ENCODE peak calls at places on chromosome 16, in nine cellular contexts. One of them, this sample, is unnamed.

GRCh38 chr16:72894291-72895151 is 153.4 kb downstream of the ZFHX3 start:
- DNase-seq in NB4: no peak
- DNase-seq in PC-3: no peak
- DNase-seq in fibroblast of lung: no peak
- DNase-seq in cardiac muscle cell: peak
- DNase-seq in bronchial epithelial cell: no peak
- DNase-seq in fibroblast of pulmonary artery: peak
- DNase-seq in mucosa of descending colon: no peak
- DNase-seq in HFF-Myc: no peak
- DNase-seq in this sample: no peak

GRCh38 chr16:74650966-74651567 is 15.6 kb downstream of the RFWD3 start:
- DNase-seq in PC-3: peak
- DNase-seq in HFF-Myc: no peak
- DNase-seq in cardiac muscle cell: peak
- DNase-seq in fibroblast of pulmonary artery: peak
- DNase-seq in bronchial epithelial cell: no peak
- DNase-seq in mucosa of descending colon: no peak
- DNase-seq in NB4: peak
- DNase-seq in fibroblast of lung: peak
- DNase-seq in this sample: no peak

GRCh38 chr16:1466968-1467521 is 7.8 kb downstream of the CLCN7 start:
- DNase-seq in HFF-Myc: no peak
- DNase-seq in NB4: no peak
- DNase-seq in cardiac muscle cell: no peak
- DNase-seq in bronchial epithelial cell: no peak
- DNase-seq in PC-3: peak
- DNase-seq in fibroblast of pulmonary artery: no peak
- DNase-seq in mucosa of descending colon: peak
- DNase-seq in fibroblast of lung: no peak
- DNase-seq in this sample: no peak

GRCh38 chr16:24986512-24987303 is 28.5 kb downstream of the ARHGAP17 start:
- DNase-seq in PC-3: peak
- DNase-seq in fibroblast of pulmonary artery: peak
- DNase-seq in mucosa of descending colon: no peak
- DNase-seq in bronchial epithelial cell: peak
- DNase-seq in fibroblast of lung: peak
- DNase-seq in cardiac muscle cell: peak
- DNase-seq in HFF-Myc: no peak
- DNase-seq in NB4: peak
- DNase-seq in this sample: peak

GRCh38 chr16:55566432-55567175 is at the start of gene CAPNS2:
- DNase-seq in fibroblast of lung: no peak
- DNase-seq in HFF-Myc: no peak
- DNase-seq in PC-3: no peak
- DNase-seq in bronchial epithelial cell: peak
- DNase-seq in NB4: peak
- DNase-seq in mucosa of descending colon: no peak
- DNase-seq in fibroblast of pulmonary artery: no peak
- DNase-seq in cardiac muscle cell: no peak
- DNase-seq in this sample: no peak

GRCh38 chr16:76474048-76474447 is 196.8 kb downstream of the CNTNAP4 start:
- DNase-seq in NB4: no peak
- DNase-seq in PC-3: no peak
- DNase-seq in HFF-Myc: no peak
- DNase-seq in fibroblast of pulmonary artery: no peak
- DNase-seq in bronchial epithelial cell: no peak
- DNase-seq in cardiac muscle cell: no peak
- DNase-seq in mucosa of descending colon: no peak
- DNase-seq in fibroblast of lung: no peak
- DNase-seq in this sample: no peak

GRCh38 chr16:6947291-6947690 is 385.4 kb upstream of the RBFOX1 start:
- DNase-seq in HFF-Myc: no peak
- DNase-seq in fibroblast of pulmonary artery: no peak
- DNase-seq in mucosa of descending colon: no peak
- DNase-seq in cardiac muscle cell: no peak
- DNase-seq in PC-3: no peak
- DNase-seq in fibroblast of lung: no peak
- DNase-seq in bronchial epithelial cell: no peak
- DNase-seq in NB4: no peak
- DNase-seq in this sample: no peak

GRCh38 chr16:46673320-46674013 is 15.5 kb downstream of the VPS35 start:
- DNase-seq in fibroblast of lung: peak
- DNase-seq in bronchial epithelial cell: peak
- DNase-seq in cardiac muscle cell: peak
- DNase-seq in PC-3: peak
- DNase-seq in mucosa of descending colon: no peak
- DNase-seq in fibroblast of pulmonary artery: peak
- DNase-seq in NB4: peak
- DNase-seq in HFF-Myc: no peak
- DNase-seq in this sample: no peak

GRCh38 chr16:22979038-22979437 is 165.1 kb downstream of the HS3ST2 start:
- DNase-seq in fibroblast of pulmonary artery: no peak
- DNase-seq in mucosa of descending colon: no peak
- DNase-seq in NB4: no peak
- DNase-seq in cardiac muscle cell: no peak
- DNase-seq in HFF-Myc: no peak
- DNase-seq in bronchial epithelial cell: no peak
- DNase-seq in fibroblast of lung: no peak
- DNase-seq in PC-3: no peak
- DNase-seq in this sample: no peak

GRCh38 chr16:13793788-13794461 is 126.0 kb upstream of the ERCC4 start:
- DNase-seq in bronchial epithelial cell: no peak
- DNase-seq in PC-3: no peak
- DNase-seq in fibroblast of pulmonary artery: no peak
- DNase-seq in mucosa of descending colon: no peak
- DNase-seq in cardiac muscle cell: no peak
- DNase-seq in fibroblast of lung: no peak
- DNase-seq in NB4: no peak
- DNase-seq in HFF-Myc: no peak
- DNase-seq in this sample: no peak

GRCh38 chr16:74568961-74569631 is 37.8 kb downstream of the GLG1 start:
- DNase-seq in NB4: no peak
- DNase-seq in fibroblast of lung: peak
- DNase-seq in PC-3: no peak
- DNase-seq in bronchial epithelial cell: peak
- DNase-seq in fibroblast of pulmonary artery: no peak
- DNase-seq in cardiac muscle cell: peak
- DNase-seq in HFF-Myc: no peak
- DNase-seq in mucosa of descending colon: no peak
- DNase-seq in this sample: peak

GRCh38 chr16:66278111-66278531 is 88.4 kb upstream of the CDH5 start:
- DNase-seq in fibroblast of lung: no peak
- DNase-seq in bronchial epithelial cell: peak
- DNase-seq in PC-3: peak
- DNase-seq in cardiac muscle cell: no peak
- DNase-seq in NB4: no peak
- DNase-seq in fibroblast of pulmonary artery: no peak
- DNase-seq in mucosa of descending colon: no peak
- DNase-seq in HFF-Myc: no peak
- DNase-seq in this sample: no peak

GRCh38 chr16:49463529-49463928 is 89.9 kb downstream of the C16orf78 start:
- DNase-seq in PC-3: no peak
- DNase-seq in NB4: peak
- DNase-seq in fibroblast of pulmonary artery: no peak
- DNase-seq in HFF-Myc: no peak
- DNase-seq in cardiac muscle cell: no peak
- DNase-seq in mucosa of descending colon: no peak
- DNase-seq in bronchial epithelial cell: no peak
- DNase-seq in fibroblast of lung: no peak
- DNase-seq in this sample: no peak

GRCh38 chr16:49465661-49466528 is 92.3 kb downstream of the C16orf78 start:
- DNase-seq in mucosa of descending colon: no peak
- DNase-seq in PC-3: no peak
- DNase-seq in fibroblast of lung: no peak
- DNase-seq in HFF-Myc: no peak
- DNase-seq in bronchial epithelial cell: no peak
- DNase-seq in NB4: no peak
- DNase-seq in cardiac muscle cell: no peak
- DNase-seq in fibroblast of pulmonary artery: no peak
- DNase-seq in this sample: no peak

GRCh38 chr16:49464093-49464492 is 90.5 kb downstream of the C16orf78 start:
- DNase-seq in fibroblast of pulmonary artery: no peak
- DNase-seq in HFF-Myc: no peak
- DNase-seq in bronchial epithelial cell: no peak
- DNase-seq in fibroblast of lung: no peak
- DNase-seq in PC-3: no peak
- DNase-seq in cardiac muscle cell: no peak
- DNase-seq in NB4: no peak
- DNase-seq in mucosa of descending colon: no peak
- DNase-seq in this sample: no peak

GRCh38 chr16:49466529-49466831 is 92.9 kb downstream of the C16orf78 start:
- DNase-seq in PC-3: no peak
- DNase-seq in mucosa of descending colon: no peak
- DNase-seq in fibroblast of pulmonary artery: no peak
- DNase-seq in NB4: no peak
- DNase-seq in fibroblast of lung: no peak
- DNase-seq in cardiac muscle cell: no peak
- DNase-seq in bronchial epithelial cell: no peak
- DNase-seq in HFF-Myc: no peak
- DNase-seq in this sample: no peak

GRCh38 chr16:49464877-49465504 is 91.4 kb downstream of the C16orf78 start:
- DNase-seq in HFF-Myc: no peak
- DNase-seq in fibroblast of lung: no peak
- DNase-seq in fibroblast of pulmonary artery: no peak
- DNase-seq in NB4: no peak
- DNase-seq in mucosa of descending colon: no peak
- DNase-seq in cardiac muscle cell: no peak
- DNase-seq in bronchial epithelial cell: no peak
- DNase-seq in PC-3: no peak
- DNase-seq in this sample: no peak
- TF ChIP-seq CTCF in HFF-Myc: peak
- TF ChIP-seq CTCF in fibroblast of lung: no peak
- TF ChIP-seq CTCF in fibroblast of pulmonary artery: no peak
- TF ChIP-seq CTCF in NB4: peak
- TF ChIP-seq CTCF in mucosa of descending colon: peak
- TF ChIP-seq CTCF in cardiac muscle cell: peak
- TF ChIP-seq CTCF in bronchial epithelial cell: no peak
- TF ChIP-seq CTCF in PC-3: peak
- TF ChIP-seq CTCF in this sample: peak

DNA sequence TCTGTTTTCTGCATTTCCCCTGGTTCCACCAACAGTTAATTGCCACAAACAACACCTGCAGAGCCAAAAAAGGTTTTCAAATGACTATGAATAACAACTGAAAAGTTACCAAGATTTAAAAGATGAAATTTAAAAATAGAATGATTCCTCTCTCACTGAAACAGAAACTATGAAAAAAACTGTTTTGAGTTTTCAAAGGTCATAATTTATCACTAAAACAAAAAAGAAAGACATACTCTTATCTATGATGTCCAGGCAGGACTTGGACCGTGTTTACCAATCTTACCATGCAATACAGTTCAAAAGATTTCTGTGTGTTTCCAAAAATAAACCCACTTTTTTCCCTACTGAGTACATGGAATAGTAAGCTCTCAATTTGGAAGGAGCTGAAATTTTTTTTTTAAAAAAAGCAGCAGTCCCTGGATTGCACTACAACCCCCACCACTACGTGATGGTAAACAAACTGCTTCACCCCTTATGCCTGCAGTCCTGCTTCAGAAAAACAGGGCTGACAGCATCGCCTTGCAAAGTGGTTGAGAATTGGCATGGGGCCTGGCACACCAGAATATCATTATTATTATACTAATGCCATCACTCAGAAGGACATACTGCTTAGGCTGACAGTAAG is 8.5 kb downstream of the TXNDC11 start:
- DNase-seq in fibroblast of pulmonary artery: no peak
- DNase-seq in PC-3: no peak
- DNase-seq in fibroblast of lung: no peak
- DNase-seq in bronchial epithelial cell: no peak
- DNase-seq in HFF-Myc: no peak
- DNase-seq in NB4: no peak
- DNase-seq in mucosa of descending colon: no peak
- DNase-seq in cardiac muscle cell: no peak
- DNase-seq in this sample: no peak
- H3K4me3 ChIP-seq in fibroblast of pulmonary artery: no peak
- H3K4me3 ChIP-seq in PC-3: no peak
- H3K4me3 ChIP-seq in fibroblast of lung: no peak
- H3K4me3 ChIP-seq in bronchial epithelial cell: no peak
- H3K4me3 ChIP-seq in HFF-Myc: no peak
- H3K4me3 ChIP-seq in NB4: no peak
- H3K4me3 ChIP-seq in mucosa of descending colon: no peak
- H3K4me3 ChIP-seq in cardiac muscle cell: no peak
- H3K4me3 ChIP-seq in this sample: no peak

DNA sequence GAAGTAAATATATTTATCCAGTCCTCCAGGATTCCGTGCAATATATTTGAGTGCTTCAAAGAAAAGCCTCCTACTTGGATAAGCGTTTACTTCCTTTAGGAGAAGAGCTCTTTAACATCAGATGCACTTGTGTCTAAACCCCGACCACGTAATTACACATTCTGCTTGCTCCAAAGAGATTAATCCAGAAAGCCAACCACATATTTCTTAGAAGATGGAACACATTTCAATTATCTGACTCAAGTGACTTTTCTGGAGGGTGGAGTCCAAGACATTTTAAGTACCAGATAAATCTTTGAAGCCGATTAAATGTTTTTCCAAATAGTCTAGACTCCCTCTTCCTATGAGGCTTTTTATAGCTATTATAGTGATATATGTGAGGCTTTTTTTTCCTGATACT is 192.6 kb upstream of the HSBP1 start:
- DNase-seq in HFF-Myc: no peak
- DNase-seq in fibroblast of pulmonary artery: no peak
- DNase-seq in cardiac muscle cell: no peak
- DNase-seq in PC-3: no peak
- DNase-seq in mucosa of descending colon: no peak
- DNase-seq in NB4: no peak
- DNase-seq in fibroblast of lung: no peak
- DNase-seq in bronchial epithelial cell: no peak
- DNase-seq in this sample: peak
- TF ChIP-seq CTCF in HFF-Myc: no peak
- TF ChIP-seq CTCF in fibroblast of pulmonary artery: no peak
- TF ChIP-seq CTCF in cardiac muscle cell: no peak
- TF ChIP-seq CTCF in PC-3: no peak
- TF ChIP-seq CTCF in mucosa of descending colon: no peak
- TF ChIP-seq CTCF in NB4: no peak
- TF ChIP-seq CTCF in fibroblast of lung: no peak
- TF ChIP-seq CTCF in bronchial epithelial cell: no peak
- TF ChIP-seq CTCF in this sample: no peak

DNA sequence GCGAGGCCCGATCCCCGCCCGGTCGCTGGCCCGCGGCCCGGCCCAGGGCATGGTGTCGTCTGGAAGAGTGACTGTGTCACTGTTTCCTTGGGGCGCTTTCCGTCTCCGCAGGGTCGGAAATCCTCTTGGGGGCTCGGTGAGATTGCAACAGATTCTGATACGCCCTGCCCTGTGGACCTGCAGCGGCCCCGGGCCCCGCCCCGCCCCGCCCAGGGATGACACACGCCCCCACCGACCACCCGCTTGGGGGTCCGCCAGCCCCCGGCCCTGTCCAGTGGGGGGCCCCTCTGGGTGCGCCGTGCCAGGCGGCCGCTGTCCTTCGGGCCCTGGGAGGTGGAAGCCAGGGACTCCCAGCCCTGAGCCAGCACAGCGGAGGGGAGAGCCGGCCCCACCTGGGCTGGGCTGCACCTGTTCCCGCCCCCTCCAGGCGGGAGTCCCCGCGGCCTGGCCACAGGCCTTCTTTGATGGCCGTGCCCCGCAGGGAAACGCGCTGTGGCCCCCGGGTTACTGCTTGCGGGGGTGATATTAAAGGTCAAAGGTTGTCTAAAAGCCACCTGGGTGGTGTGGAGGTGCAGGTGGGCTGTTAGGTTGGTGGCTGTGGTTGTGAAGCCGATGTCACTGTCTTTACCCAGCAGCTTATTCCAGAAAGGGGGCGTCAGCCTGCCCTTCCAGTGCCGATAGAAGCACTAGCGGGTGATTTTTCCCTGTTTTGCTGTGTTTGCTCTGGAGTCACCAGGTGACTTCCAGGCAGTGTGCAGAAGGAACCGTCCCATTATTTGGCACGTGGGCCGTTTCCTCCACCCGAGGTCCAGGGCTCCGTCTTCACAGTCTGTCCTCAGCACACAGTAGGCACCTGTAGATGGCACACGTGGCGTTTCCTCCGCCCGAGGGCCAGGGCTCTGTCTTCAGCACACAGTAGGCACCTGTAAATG is 752 bp downstream of the TBC1D24 start:
- DNase-seq in cardiac muscle cell: no peak
- DNase-seq in mucosa of descending colon: peak
- DNase-seq in fibroblast of lung: no peak
- DNase-seq in NB4: peak
- DNase-seq in bronchial epithelial cell: no peak
- DNase-seq in fibroblast of pulmonary artery: no peak
- DNase-seq in HFF-Myc: no peak
- DNase-seq in PC-3: no peak
- DNase-seq in this sample: no peak
- H3K4me3 ChIP-seq in cardiac muscle cell: peak
- H3K4me3 ChIP-seq in mucosa of descending colon: peak
- H3K4me3 ChIP-seq in fibroblast of lung: peak
- H3K4me3 ChIP-seq in NB4: peak
- H3K4me3 ChIP-seq in bronchial epithelial cell: peak
- H3K4me3 ChIP-seq in fibroblast of pulmonary artery: peak
- H3K4me3 ChIP-seq in HFF-Myc: peak
- H3K4me3 ChIP-seq in PC-3: peak
- H3K4me3 ChIP-seq in this sample: peak